ENCODE peak calls at places on chromosomes 2 and 18, in six cellular contexts. One of them, this sample, is unnamed.
A peak's percentile ranks its signal among the peaks of the same experiment; 100 is the strongest.

GRCh38 chr18:43812627-43813026 is 535.3 kb upstream of the SYT4 start:
- DNase-seq in H9: no peak
- DNase-seq in IMR-90: no peak
- DNase-seq in mesenchymal stem cell: no peak
- DNase-seq in H1: no peak
- DNase-seq in trophoblast cell: no peak
- DNase-seq in this sample: no peak

GRCh38 chr18:45962461-45962860 is 4.7 kb downstream of the EPG5 start:
- DNase-seq in trophoblast cell: peak; percentile 82
- DNase-seq in IMR-90: peak; percentile 77
- DNase-seq in H1: no peak
- DNase-seq in mesenchymal stem cell: peak; percentile 71
- DNase-seq in H9: no peak
- DNase-seq in this sample: no peak

GRCh38 chr2:190205643-190206042 is 114.0 kb downstream of the HIBCH start:
- DNase-seq in IMR-90: peak; percentile 44
- DNase-seq in H1: no peak
- DNase-seq in mesenchymal stem cell: no peak
- DNase-seq in trophoblast cell: no peak
- DNase-seq in H9: no peak
- DNase-seq in this sample: no peak

GRCh38 chr2:123808243-123808642 is 216.8 kb upstream of the CNTNAP5 start:
- DNase-seq in trophoblast cell: no peak
- DNase-seq in H9: peak; percentile 73
- DNase-seq in IMR-90: no peak
- DNase-seq in H1: peak; percentile 52
- DNase-seq in mesenchymal stem cell: no peak
- DNase-seq in this sample: no peak

GRCh38 chr2:46816846-46817726 is 98.5 kb downstream of the MCFD2 start:
- DNase-seq in H1: no peak
- DNase-seq in IMR-90: no peak
- DNase-seq in trophoblast cell: no peak
- DNase-seq in H9: no peak
- DNase-seq in mesenchymal stem cell: no peak
- DNase-seq in this sample: no peak

GRCh38 chr2:15388406-15389325 is 172.5 kb downstream of the NBAS start:
- DNase-seq in H1: no peak
- DNase-seq in mesenchymal stem cell: no peak
- DNase-seq in trophoblast cell: peak; percentile 65
- DNase-seq in H9: no peak
- DNase-seq in IMR-90: no peak
- DNase-seq in this sample: no peak

GRCh38 chr2:218290316-218291261 is 1.7 kb downstream of the TMBIM1 start:
- DNase-seq in trophoblast cell: no peak
- DNase-seq in mesenchymal stem cell: no peak
- DNase-seq in H1: no peak
- DNase-seq in H9: no peak
- DNase-seq in IMR-90: no peak
- DNase-seq in this sample: no peak

GRCh38 chr2:101863534-101863933 is 128.2 kb upstream of the IL1R2 start:
- DNase-seq in mesenchymal stem cell: no peak
- DNase-seq in trophoblast cell: no peak
- DNase-seq in H9: no peak
- DNase-seq in H1: no peak
- DNase-seq in IMR-90: no peak
- DNase-seq in this sample: no peak

GRCh38 chr2:46547223-46548102 is 68.1 kb downstream of the TMEM247 start:
- DNase-seq in mesenchymal stem cell: no peak
- DNase-seq in IMR-90: no peak
- DNase-seq in H1: peak; percentile 22
- DNase-seq in H9: no peak
- DNase-seq in trophoblast cell: peak; percentile 33
- DNase-seq in this sample: no peak

GRCh38 chr2:37322368-37322767 is 2.3 kb downstream of the PRKD3 start:
- DNase-seq in IMR-90: peak; percentile 43
- DNase-seq in H9: no peak
- DNase-seq in mesenchymal stem cell: no peak
- DNase-seq in H1: no peak
- DNase-seq in trophoblast cell: no peak
- DNase-seq in this sample: no peak

GRCh38 chr2:37323176-37323575 is 1.5 kb downstream of the PRKD3 start:
- DNase-seq in H1: no peak
- DNase-seq in H9: no peak
- DNase-seq in mesenchymal stem cell: no peak
- DNase-seq in trophoblast cell: no peak
- DNase-seq in IMR-90: peak; percentile 14
- DNase-seq in this sample: no peak

GRCh38 chr2:37324536-37324785 is 172 bp downstream of the PRKD3 start:
- DNase-seq in H1: no peak
- DNase-seq in trophoblast cell: peak; percentile 69
- DNase-seq in IMR-90: peak; percentile 74
- DNase-seq in H9: no peak
- DNase-seq in mesenchymal stem cell: peak; percentile 81
- DNase-seq in this sample: peak; percentile 71

GRCh38 chr2:37324786-37325624 is at the start of gene PRKD3:
- DNase-seq in mesenchymal stem cell: peak; percentile 70
- DNase-seq in trophoblast cell: peak; percentile 84
- DNase-seq in H9: peak; percentile 80
- DNase-seq in H1: peak; percentile 80
- DNase-seq in IMR-90: peak; percentile 39
- DNase-seq in this sample: no peak

DNA sequence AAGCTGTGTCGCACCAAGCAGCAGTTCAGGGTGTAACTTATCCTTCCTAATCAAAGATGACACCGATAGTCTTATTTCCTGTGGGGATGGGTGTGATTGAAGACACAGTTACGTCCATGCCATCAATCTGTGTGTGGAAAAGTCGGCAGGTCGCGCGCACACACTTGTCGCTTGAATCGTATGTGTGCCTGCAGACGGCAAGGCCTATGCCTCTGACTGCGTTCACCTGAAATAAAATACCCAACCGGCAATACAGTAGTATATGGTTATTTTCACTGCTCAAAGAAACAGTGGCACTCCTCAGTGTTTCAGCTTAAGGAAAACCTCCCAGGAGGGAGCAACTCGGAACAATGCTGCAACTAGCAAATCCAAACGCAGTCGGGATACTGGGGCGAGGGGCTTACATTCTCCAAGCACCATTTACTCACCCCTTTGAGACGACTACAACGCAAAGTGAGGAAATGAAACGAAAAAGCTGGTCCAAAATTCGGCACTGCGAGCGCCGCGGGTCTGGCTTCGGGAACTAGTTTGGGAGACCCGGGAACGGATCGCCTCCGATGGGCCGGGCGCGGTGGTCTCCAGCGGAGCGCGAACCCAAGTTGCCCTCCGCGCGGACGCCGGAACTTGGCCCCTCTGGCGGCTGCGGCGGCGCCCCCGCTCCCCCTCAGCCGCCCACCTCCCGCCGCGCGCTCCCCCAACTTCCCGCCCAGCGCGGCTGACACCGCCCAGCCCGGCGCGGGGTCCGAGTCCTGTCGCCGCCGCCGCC is 680 bp downstream of the PRKD3 start:
- DNase-seq in H1: peak; percentile 67
- DNase-seq in IMR-90: peak; percentile 31
- DNase-seq in trophoblast cell: peak; percentile 47
- DNase-seq in mesenchymal stem cell: peak; percentile 54
- DNase-seq in H9: peak; percentile 49
- DNase-seq in this sample: peak; percentile 47
- H2BK5ac ChIP-seq in H1: peak overlapping the region; percentile 8
- H2BK5ac ChIP-seq in IMR-90: peak overlapping the region; percentile 27
- H2BK5ac ChIP-seq in trophoblast cell: peak overlapping the region; percentile 34
- H2BK5ac ChIP-seq in mesenchymal stem cell: no peak overlapping the region
- H2BK5ac ChIP-seq in H9: no peak overlapping the region
- H2BK5ac ChIP-seq in this sample: no peak overlapping the region

DNA sequence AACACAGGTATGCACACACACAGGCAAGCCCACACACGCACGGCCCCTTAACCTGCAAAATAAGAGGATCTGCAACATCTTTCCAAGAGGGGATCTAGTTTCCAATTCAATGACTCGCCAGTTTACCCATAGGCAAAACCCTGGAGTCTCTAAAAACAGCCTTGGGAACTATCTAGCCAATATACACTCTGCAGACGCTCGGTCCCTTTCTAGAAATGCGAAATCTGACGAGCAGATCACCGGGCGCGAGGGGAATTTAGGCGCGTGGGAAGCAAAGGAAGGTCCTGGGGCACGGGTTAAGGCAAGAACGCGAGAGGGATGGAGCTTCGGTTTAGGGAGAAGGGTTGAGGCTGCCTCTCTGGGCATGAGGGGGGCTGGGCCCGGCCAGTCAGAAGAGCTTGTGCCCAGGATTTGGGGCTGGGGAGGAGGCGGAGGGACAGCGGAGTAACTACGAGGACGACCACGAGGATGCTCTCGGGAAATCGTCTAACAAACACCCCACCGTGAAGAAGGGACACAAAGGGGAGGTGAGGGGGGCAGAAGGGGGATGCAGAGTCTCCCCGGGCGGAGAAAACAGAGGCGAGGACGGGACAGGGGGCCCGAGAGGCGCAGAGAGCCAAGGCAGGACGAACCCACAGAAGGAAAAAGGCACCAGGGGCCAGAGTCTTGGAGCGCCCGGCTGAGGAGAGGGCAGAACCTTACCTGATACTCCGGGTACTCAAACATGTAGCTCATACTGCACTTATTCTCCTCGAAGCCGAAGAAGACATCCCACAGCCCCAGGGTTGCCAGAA is 542 bp downstream of the PGAP1 start:
- DNase-seq in mesenchymal stem cell: peak; percentile 58
- DNase-seq in H1: peak; percentile 64
- DNase-seq in IMR-90: peak; percentile 26
- DNase-seq in H9: peak; percentile 51
- DNase-seq in trophoblast cell: peak; percentile 37
- DNase-seq in this sample: peak; percentile 36
- H3K18ac ChIP-seq in mesenchymal stem cell: peak overlapping the region; percentile 72
- H3K18ac ChIP-seq in H1: peak overlapping the region; percentile 83
- H3K18ac ChIP-seq in IMR-90: peak overlapping the region; percentile 57
- H3K18ac ChIP-seq in H9: peak overlapping the region; percentile 16
- H3K18ac ChIP-seq in trophoblast cell: peak overlapping the region; percentile 45
- H3K18ac ChIP-seq in this sample: peak overlapping the region; percentile 98

GRCh38 chr2:127047054-127047453 is 59.9 kb downstream of the BIN1 start:
- DNase-seq in mesenchymal stem cell: no peak
- DNase-seq in IMR-90: no peak
- DNase-seq in H9: peak; percentile 21
- DNase-seq in H1: peak; percentile 38
- DNase-seq in trophoblast cell: no peak
- DNase-seq in this sample: no peak

GRCh38 chr2:127046579-127046978 is 60.4 kb downstream of the BIN1 start:
- DNase-seq in H1: peak; percentile 42
- DNase-seq in mesenchymal stem cell: no peak
- DNase-seq in trophoblast cell: no peak
- DNase-seq in IMR-90: no peak
- DNase-seq in H9: peak; percentile 22
- DNase-seq in this sample: no peak

GRCh38 chr2:127048969-127049897 is 57.7 kb downstream of the BIN1 start:
- DNase-seq in H9: no peak
- DNase-seq in mesenchymal stem cell: no peak
- DNase-seq in trophoblast cell: no peak
- DNase-seq in H1: no peak
- DNase-seq in IMR-90: no peak
- DNase-seq in this sample: no peak

GRCh38 chr2:127048618-127048935 is 58.4 kb downstream of the BIN1 start:
- DNase-seq in IMR-90: no peak
- DNase-seq in mesenchymal stem cell: no peak
- DNase-seq in H9: peak; percentile 26
- DNase-seq in trophoblast cell: no peak
- DNase-seq in H1: no peak
- DNase-seq in this sample: no peak

GRCh38 chr2:127047716-127048617 is 59.0 kb downstream of the BIN1 start:
- DNase-seq in H9: peak; percentile 18
- DNase-seq in trophoblast cell: no peak
- DNase-seq in mesenchymal stem cell: no peak
- DNase-seq in H1: peak; percentile 29
- DNase-seq in IMR-90: no peak
- DNase-seq in this sample: no peak
- H3K14ac ChIP-seq in H9: no peak overlapping the region
- H3K14ac ChIP-seq in trophoblast cell: no peak overlapping the region
- H3K14ac ChIP-seq in mesenchymal stem cell: no peak overlapping the region
- H3K14ac ChIP-seq in H1: no peak overlapping the region
- H3K14ac ChIP-seq in IMR-90: no peak overlapping the region
- H3K14ac ChIP-seq in this sample: peak overlapping the region; percentile 90

GRCh38 chr2:170762760-170763159 is 7.4 kb upstream of the ERICH2 start:
- DNase-seq in mesenchymal stem cell: no peak
- DNase-seq in H1: no peak
- DNase-seq in H9: no peak
- DNase-seq in IMR-90: no peak
- DNase-seq in trophoblast cell: no peak
- DNase-seq in this sample: no peak
- H2BK5ac ChIP-seq in mesenchymal stem cell: no peak overlapping the region
- H2BK5ac ChIP-seq in H1: no peak overlapping the region
- H2BK5ac ChIP-seq in H9: no peak overlapping the region
- H2BK5ac ChIP-seq in IMR-90: no peak overlapping the region
- H2BK5ac ChIP-seq in trophoblast cell: no peak overlapping the region
- H2BK5ac ChIP-seq in this sample: no peak overlapping the region

DNA sequence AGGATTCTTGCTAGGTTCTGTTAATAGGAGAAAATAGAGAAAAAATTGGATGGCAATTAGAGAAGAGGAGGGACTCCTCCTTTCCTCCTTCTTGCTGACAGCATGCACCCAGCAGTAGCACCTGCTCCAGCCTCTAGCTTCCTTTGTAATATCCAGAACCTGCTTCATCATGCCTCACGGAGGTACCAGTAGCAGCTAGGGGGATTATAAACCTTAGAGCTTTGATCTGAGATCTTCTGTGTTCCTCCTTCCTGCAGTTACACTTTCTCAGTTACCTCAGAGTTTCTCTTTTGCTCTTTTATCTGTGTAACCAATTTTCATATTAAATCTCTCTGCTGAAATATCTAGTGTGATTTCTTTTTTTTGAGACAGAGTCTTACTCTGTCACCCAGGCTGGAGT is 16.6 kb downstream of the DPP4 start:
- DNase-seq in mesenchymal stem cell: no peak
- DNase-seq in H1: no peak
- DNase-seq in H9: no peak
- DNase-seq in trophoblast cell: no peak
- DNase-seq in IMR-90: no peak
- DNase-seq in this sample: no peak
- H3K18ac ChIP-seq in mesenchymal stem cell: no peak overlapping the region
- H3K18ac ChIP-seq in H1: no peak overlapping the region
- H3K18ac ChIP-seq in H9: no peak overlapping the region
- H3K18ac ChIP-seq in trophoblast cell: no peak overlapping the region
- H3K18ac ChIP-seq in IMR-90: no peak overlapping the region
- H3K18ac ChIP-seq in this sample: no peak overlapping the region

GRCh38 chr2:25566694-25567093 is 106.7 kb downstream of the DTNB start:
- DNase-seq in trophoblast cell: peak; percentile 9
- DNase-seq in H9: no peak
- DNase-seq in mesenchymal stem cell: peak; percentile 23
- DNase-seq in H1: no peak
- DNase-seq in IMR-90: peak; percentile 48
- DNase-seq in this sample: no peak
- H3K14ac ChIP-seq in trophoblast cell: no peak overlapping the region
- H3K14ac ChIP-seq in H9: no peak overlapping the region
- H3K14ac ChIP-seq in mesenchymal stem cell: no peak overlapping the region
- H3K14ac ChIP-seq in H1: no peak overlapping the region
- H3K14ac ChIP-seq in IMR-90: no peak overlapping the region
- H3K14ac ChIP-seq in this sample: no peak overlapping the region